ENCODE peak calls at places on chromosomes 16 and 17, in nine cellular contexts. T is CD4-positive, CD25-positive, alpha-beta regulatory T cell; P is effector memory CD4-positive, alpha-beta T cell; X is cardiac muscle cell; I is Peyer's patch; Q is CD8-positive, alpha-beta memory T cell; L is IMR-90; N is brain microvascular endothelial cell; O is HAP-1. W is an unnamed sample. For H3K36me3, the result is how much of the 10 kb centered on the place peaks cover.

GRCh38 chr17:82765357-82765756 is 13.5 kb downstream of the TBCD start:
- DNase-seq in T (no peak), P (no peak), X (no peak), I (no peak), Q (no peak), L (no peak), N (no peak), O (no peak), W (no peak)

GRCh38 chr17:79918581-79919163 is 79.4 kb upstream of the CBX4 start:
- DNase-seq in T (no peak), P (no peak), X (no peak), I (no peak), Q (no peak), L (no peak), N (no peak), O (no peak), W (no peak)

GRCh38 chr17:56756536-56756935 is 77.2 kb downstream of the C17orf67 start:
- DNase-seq in T (no peak), P (no peak), X (peak), I (no peak), Q (no peak), L (peak), N (peak), O (no peak), W (no peak)

GRCh38 chr16:15960124-15960971 is 10.9 kb downstream of the ABCC1 start:
- DNase-seq in T (no peak), P (no peak), X (no peak), I (no peak), Q (no peak), L (no peak), N (no peak), O (peak), W (no peak)

GRCh38 chr17:2235792-2236365 is 67.7 kb downstream of the SMG6 start:
- DNase-seq in T (no peak), P (no peak), X (peak), I (no peak), Q (no peak), L (no peak), N (no peak), O (no peak), W (peak)

GRCh38 chr17:72119963-72120877 is 600 bp upstream of the SOX9 start:
- DNase-seq in T (no peak), P (no peak), X (peak), I (no peak), Q (no peak), L (peak), N (peak), O (no peak), W (peak)

GRCh38 chr17:64777413-64778101 is 115.5 kb upstream of the SMURF2 start:
- DNase-seq in T (no peak), P (no peak), X (no peak), I (peak), Q (no peak), L (no peak), N (no peak), O (no peak), W (no peak)

GRCh38 chr16:57264950-57265371 is 19.5 kb downstream of the PLLP start:
- DNase-seq in T (no peak), P (no peak), X (no peak), I (no peak), Q (no peak), L (no peak), N (no peak), O (no peak), W (no peak)

GRCh38 chr17:68457168-68457538 is at the start of gene WIPI1:
- DNase-seq in T (no peak), P (no peak), X (no peak), I (no peak), Q (no peak), L (no peak), N (no peak), O (no peak), W (peak)

DNA sequence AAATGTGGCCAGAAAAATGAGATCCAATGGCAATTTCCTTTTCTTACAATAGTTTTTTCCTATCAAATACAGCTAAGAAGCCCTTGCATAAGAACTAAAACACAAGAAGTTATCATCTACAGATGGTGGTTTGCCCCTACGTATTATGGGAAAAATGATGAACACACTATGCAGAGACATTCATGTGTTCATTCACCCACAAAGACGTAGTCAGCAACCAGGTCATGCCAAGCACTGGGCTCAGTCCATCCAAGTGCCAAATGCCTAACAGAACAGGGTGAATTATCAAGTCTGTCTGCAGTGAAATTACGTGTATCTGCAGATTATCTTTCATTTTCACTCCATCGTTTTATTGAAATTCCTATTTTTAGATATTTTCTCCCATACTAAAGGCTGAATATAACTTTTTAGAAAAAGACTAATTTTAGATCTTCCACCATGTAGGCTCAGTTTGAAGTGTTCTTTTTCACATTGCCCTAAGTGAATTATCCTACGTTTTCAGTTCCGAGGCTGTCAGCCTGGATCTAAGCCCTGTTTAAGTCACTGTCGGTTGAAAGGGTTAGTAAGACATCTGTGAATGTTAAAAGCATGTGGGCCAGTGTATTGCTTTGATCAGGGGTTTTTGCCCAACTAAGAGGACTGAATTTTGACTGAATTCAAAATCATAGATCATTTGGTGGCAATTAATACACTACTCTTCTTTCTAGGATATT is 78.1 kb upstream of the DHX40 start:
- DNase-seq in T (no peak), P (no peak), X (no peak), I (no peak), Q (no peak), L (no peak), N (no peak), O (no peak), W (no peak)
- H3K4me3 ChIP-seq in T (no peak), P (no peak), X (no peak), I (no peak), Q (no peak), L (no peak), N (no peak), O (no peak), W (peak)

GRCh38 chr16:19654147-19654546 is 63.9 kb downstream of the KNOP1 start:
- DNase-seq in T (no peak), P (no peak), X (no peak), I (no peak), Q (no peak), L (no peak), N (no peak), O (no peak), W (no peak)

GRCh38 chr16:19657831-19658230 is 60.2 kb downstream of the KNOP1 start:
- DNase-seq in T (no peak), P (no peak), X (no peak), I (no peak), Q (no peak), L (no peak), N (no peak), O (no peak), W (no peak)

GRCh38 chr16:19659554-19659953 is 58.5 kb downstream of the KNOP1 start:
- DNase-seq in T (no peak), P (no peak), X (peak), I (no peak), Q (no peak), L (peak), N (no peak), O (no peak), W (no peak)

GRCh38 chr16:19660432-19660831 is 57.6 kb downstream of the KNOP1 start:
- DNase-seq in T (no peak), P (no peak), X (no peak), I (no peak), Q (no peak), L (peak), N (no peak), O (no peak), W (no peak)

GRCh38 chr16:19655242-19655777 is 62.7 kb downstream of the KNOP1 start:
- DNase-seq in T (no peak), P (no peak), X (no peak), I (no peak), Q (no peak), L (no peak), N (no peak), O (no peak), W (no peak)
- H3K36me3 ChIP-seq in T (under half), P (under half), X (under half), I (under half), Q (under half), L (under half), N (under half), O (under half), W (half or more)

DNA sequence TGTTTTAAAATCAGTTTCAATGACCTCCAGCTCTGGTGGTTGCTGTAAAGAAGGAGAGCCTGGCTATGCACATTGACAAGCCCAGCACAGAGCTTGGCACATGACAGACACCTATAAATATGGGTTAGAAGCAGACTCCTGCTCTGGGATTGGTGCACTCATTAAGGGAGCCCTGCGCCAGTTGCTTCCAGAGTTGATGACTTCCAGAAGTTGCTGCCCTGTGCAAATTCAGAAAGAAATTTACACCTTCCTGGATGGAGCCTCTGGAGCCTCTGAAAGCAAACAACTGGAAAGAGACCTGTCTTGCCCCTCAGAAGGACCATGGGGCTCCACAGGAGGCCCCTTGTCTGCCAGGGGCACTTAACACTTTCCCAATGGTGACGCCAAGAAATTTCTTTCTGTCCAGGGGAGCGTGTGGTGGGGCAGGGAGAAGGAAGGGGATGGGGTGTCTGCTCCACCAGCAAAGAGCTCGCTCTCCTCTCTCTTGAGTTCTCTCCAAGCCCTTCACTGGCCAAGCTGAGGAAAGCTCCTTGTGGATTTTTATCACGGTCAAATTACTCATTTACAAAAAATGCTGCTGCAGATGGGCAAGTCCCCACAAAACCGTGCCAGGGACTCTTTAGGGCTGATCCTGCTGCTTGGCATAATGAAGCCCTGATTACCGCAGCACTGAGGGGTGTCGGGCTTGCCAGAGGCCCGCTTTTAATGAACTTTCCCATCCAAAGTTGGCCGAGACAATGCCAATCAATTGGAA is 583.8 kb upstream of the CDH5 start:
- DNase-seq in T (no peak), P (no peak), X (peak), I (no peak), Q (no peak), L (peak), N (peak), O (no peak), W (no peak)
- H3K4me3 ChIP-seq in T (no peak), P (no peak), X (no peak), I (no peak), Q (no peak), L (no peak), N (no peak), O (no peak), W (no peak)

GRCh38 chr16:8808009-8808408 is 10.4 kb downstream of the PMM2 start:
- DNase-seq in T (no peak), P (no peak), X (no peak), I (no peak), Q (no peak), L (no peak), N (no peak), O (no peak), W (no peak)
- H3K36me3 ChIP-seq in T (half or more), P (half or more), X (half or more), I (under half), Q (half or more), L (half or more), N (half or more), O (half or more), W (half or more)

GRCh38 chr17:30957741-30958140 is 13.1 kb upstream of the RNF135 start:
- DNase-seq in T (no peak), P (no peak), X (no peak), I (no peak), Q (peak), L (no peak), N (no peak), O (no peak), W (no peak)
- H3K4me3 ChIP-seq in T (no peak), P (no peak), X (no peak), I (no peak), Q (no peak), L (no peak), N (no peak), O (no peak), W (no peak)